ENCODE peak calls at places on chromosome 16, in four cellular contexts. E is K562, T is A549, Y is HepG2. D is an unnamed sample.

GRCh38 chr16:2745116-2745890 is 7.1 kb upstream of the SRRM2 start:
- DNase-seq in Y (no peak), E (no peak), T (no peak), D (no peak)

GRCh38 chr16:4945560-4946502 is 8.9 kb upstream of the PPL start:
- DNase-seq in E (no peak), Y (no peak), T (peak; percentile 74), D (no peak)

GRCh38 chr16:2175454-2175853 is 19.9 kb downstream of the TRAF7 start:
- DNase-seq in Y (no peak), E (no peak), T (no peak), D (no peak)

GRCh38 chr16:25988089-25988488 is 296.3 kb downstream of the HS3ST4 start:
- DNase-seq in Y (no peak), T (no peak), E (no peak), D (peak; percentile 19)

GRCh38 chr16:85970016-85970711 is 71.2 kb downstream of the IRF8 start:
- DNase-seq in Y (no peak), E (no peak), T (no peak), D (no peak)

GRCh38 chr16:84513111-84514065 is 8.9 kb upstream of the MEAK7 start:
- DNase-seq in E (no peak), T (no peak), Y (no peak), D (no peak)

GRCh38 chr16:10501016-10501607 is 79.3 kb downstream of the EMP2 start:
- DNase-seq in T (no peak), E (peak; percentile 53), Y (peak; percentile 50), D (no peak)

GRCh38 chr16:15038689-15039088 is 17.2 kb downstream of the NTAN1 start:
- DNase-seq in Y (no peak), T (no peak), E (no peak), D (no peak)

GRCh38 chr16:20327444-20328041 is at the start of gene GP2:
- DNase-seq in Y (peak; percentile 45), E (no peak), T (no peak), D (peak; percentile 25)

GRCh38 chr16:65781855-65782254 is 584.6 kb upstream of the CDH5 start:
- DNase-seq in T (no peak), Y (no peak), E (no peak), D (no peak)

GRCh38 chr16:13036600-13036999 is 135.2 kb downstream of the SHISA9 start:
- DNase-seq in Y (peak; percentile 43), T (peak; percentile 18), E (peak; percentile 33), D (peak; percentile 70)

GRCh38 chr16:86314402-86315025 is 195.8 kb upstream of the FOXF1 start:
- DNase-seq in E (no peak), Y (no peak), T (no peak), D (no peak)

GRCh38 chr16:87661561-87661960 is 59.3 kb downstream of the JPH3 start:
- DNase-seq in Y (peak; percentile 44), E (peak; percentile 74), T (peak; percentile 43), D (peak; percentile 82)

GRCh38 chr16:66935319-66936011 is at the start of gene CES2:
- DNase-seq in E (peak; percentile 58), Y (peak; percentile 84), T (no peak), D (no peak)

GRCh38 chr16:4915226-4915761 is 21.7 kb downstream of the PPL start:
- DNase-seq in T (no peak), E (no peak), Y (peak; percentile 31), D (no peak)

GRCh38 chr16:70738083-70738977 is 52.5 kb upstream of the MTSS2 start:
- DNase-seq in T (peak; percentile 83), Y (peak; percentile 79), E (peak; percentile 77), D (peak; percentile 73)

GRCh38 chr16:10589106-10589505 is 8.7 kb upstream of the EMP2 start:
- DNase-seq in T (no peak), E (no peak), Y (no peak), D (no peak)

GRCh38 chr16:87129771-87130170 is 187.4 kb downstream of the C16orf95 start:
- DNase-seq in E (no peak), Y (no peak), T (no peak), D (no peak)

GRCh38 chr16:53792161-53792951 is 88.4 kb downstream of the FTO start:
- DNase-seq in E (no peak), T (no peak), Y (no peak), D (no peak)

GRCh38 chr16:84278968-84279367 is 15.7 kb upstream of the WFDC1 start:
- DNase-seq in Y (no peak), E (no peak), T (no peak), D (no peak)

GRCh38 chr16:24580665-24581064 is 41.3 kb downstream of the RBBP6 start:
- DNase-seq in T (peak; percentile 33), E (no peak), Y (no peak), D (no peak)

GRCh38 chr16:66041907-66042306 is 324.6 kb upstream of the CDH5 start:
- DNase-seq in T (no peak), E (no peak), Y (no peak), D (no peak)

GRCh38 chr16:53848277-53848942 is 144.5 kb downstream of the FTO start:
- DNase-seq in Y (peak; percentile 31), T (no peak), E (no peak), D (no peak)

GRCh38 chr16:52469775-52470174 is 77.2 kb downstream of the TOX3 start:
- DNase-seq in Y (peak; percentile 38), T (peak; percentile 4), E (no peak), D (no peak)

GRCh38 chr16:66154801-66155200 is 211.7 kb upstream of the CDH5 start:
- DNase-seq in Y (no peak), E (no peak), T (no peak), D (no peak)

GRCh38 chr16:144797-145252 is 6.4 kb upstream of the NPRL3 start:
- DNase-seq in E (peak; percentile 48), T (no peak), Y (no peak), D (no peak)

GRCh38 chr16:2043980-2044451 is 3.6 kb downstream of the NTHL1 start:
- DNase-seq in T (no peak), E (no peak), Y (no peak), D (no peak)

GRCh38 chr16:842061-842476 is 41.5 kb upstream of the GNG13 start:
- DNase-seq in E (peak; percentile 64), T (no peak), Y (no peak), D (no peak)

GRCh38 chr16:67202426-67202825 is 3.5 kb downstream of the ELMO3 start:
- DNase-seq in T (no peak), E (no peak), Y (no peak), D (no peak)

GRCh38 chr16:84054271-84054670 is 11.7 kb upstream of the SLC38A8 start:
- DNase-seq in Y (no peak), T (no peak), E (no peak), D (no peak)

GRCh38 chr16:57029161-57030160 is 40.1 kb downstream of the NLRC5 start:
- DNase-seq in Y (no peak), E (no peak), T (no peak), D (no peak)

GRCh38 chr16:11155284-11155806 is 100.7 kb downstream of the SOCS1 start:
- DNase-seq in Y (no peak), E (peak; percentile 34), T (no peak), D (no peak)

DNA sequence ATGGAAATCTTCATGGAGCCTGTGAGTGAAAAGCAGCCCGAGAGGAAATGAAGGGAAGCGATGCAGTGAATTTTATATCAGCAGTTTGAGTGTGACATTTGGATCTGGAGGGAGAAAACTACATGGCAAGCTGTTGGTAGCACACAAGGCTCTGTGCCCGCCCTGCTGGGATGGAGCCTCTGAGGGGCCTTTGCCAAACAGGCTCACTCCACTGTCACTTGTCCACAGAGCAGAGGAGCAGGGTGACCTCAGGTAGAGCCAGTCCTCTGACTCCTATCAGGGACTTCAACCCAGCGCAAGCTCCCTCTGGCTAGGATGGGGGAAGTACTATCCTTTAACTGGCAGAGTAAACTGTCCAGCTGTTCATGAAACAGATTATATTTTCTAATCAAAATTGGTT is 28.0 kb upstream of the PMFBP1 start:
- DNase-seq in E (no peak), Y (no peak), T (no peak), D (no peak)
- TF ChIP-seq NR3C1 in E (no peak), Y (no peak), T (no peak), D (no peak)

DNA sequence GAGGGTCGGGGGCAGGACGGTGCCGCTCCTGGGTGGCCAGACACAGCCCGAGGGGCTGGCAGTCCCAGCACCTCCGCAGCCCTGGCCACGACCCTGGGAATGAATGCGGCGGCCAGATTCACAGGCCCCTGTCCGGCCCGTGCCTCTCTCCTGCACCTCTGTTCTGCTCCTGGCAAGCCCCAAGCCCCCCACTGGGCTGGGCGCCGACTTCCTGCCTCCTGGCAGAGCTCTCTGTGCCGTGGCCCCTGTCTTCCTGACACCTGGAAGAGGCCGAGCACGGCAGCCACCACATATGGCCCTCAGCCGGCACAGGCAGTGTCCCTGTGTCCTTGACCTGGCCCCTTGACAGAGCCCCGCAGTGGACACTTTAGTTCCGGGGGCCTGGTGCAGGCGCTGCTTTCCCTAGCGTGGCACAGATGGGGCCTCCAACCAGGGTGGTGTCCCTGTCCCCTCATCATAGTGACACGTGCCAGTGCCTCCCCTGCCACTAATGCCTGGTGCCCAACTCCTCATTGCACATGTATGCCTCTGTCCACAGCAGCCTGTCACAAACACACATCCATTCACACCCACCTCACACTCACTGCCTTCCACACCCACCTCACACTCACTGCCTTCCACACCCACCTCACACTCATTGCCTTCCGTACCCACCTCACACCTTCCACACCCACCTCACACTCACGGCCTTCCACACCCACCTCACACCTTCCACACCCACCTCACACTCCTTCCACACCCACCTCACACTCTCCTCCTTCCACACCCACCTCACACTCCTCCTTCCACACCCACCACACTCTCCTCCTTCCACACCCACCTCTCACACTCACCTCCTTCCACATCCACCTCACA is 110.6 kb upstream of the PLCG2 start:
- DNase-seq in E (no peak), T (no peak), Y (no peak), D (no peak)
- TF ChIP-seq NR3C1 in E (no peak), T (no peak), Y (no peak), D (no peak)

DNA sequence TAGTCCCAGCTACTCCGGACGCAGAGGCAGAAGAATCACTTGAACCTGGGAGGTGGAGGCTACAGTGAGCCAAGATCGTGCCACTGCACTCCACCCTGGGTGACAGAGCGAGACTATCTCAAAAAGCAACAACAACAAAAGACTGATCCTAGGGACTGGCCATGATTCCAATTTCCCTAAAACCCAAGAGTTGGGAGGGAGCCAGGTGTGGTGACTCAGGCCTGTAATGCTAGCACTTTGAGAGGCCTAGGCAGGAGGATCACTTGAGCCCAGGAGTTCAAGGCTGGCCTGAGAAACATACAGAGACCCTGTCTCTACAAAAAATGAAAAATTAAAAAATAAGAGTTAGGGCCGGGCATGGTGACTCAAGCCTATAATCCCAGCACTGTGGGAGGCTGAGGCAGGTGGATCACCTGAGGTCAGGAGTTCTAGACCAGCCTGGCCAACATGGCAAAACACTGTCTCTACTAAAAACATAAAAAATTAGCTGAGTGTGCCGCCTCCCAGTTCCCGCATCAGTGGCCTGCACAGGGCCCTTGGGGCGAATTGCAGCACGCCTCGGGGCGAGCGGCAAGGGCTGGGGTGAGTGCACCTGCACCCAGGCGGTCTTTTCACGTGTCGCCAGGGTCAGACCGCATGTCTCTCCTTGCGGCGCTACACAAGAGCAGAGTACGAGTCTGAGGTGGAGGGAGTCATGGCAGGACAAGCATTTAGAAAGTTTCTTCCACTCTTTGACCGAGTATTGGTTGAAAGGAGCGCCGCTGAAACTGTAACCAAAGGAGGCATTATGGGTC is 40.8 kb downstream of the CDH3 start:
- DNase-seq in E (no peak), Y (no peak), T (no peak), D (no peak)
- TF ChIP-seq NR3C1 in E (no peak), Y (no peak), T (no peak), D (no peak)

GRCh38 chr16:71919033-71919432 is 23.7 kb downstream of the IST1 start:
- DNase-seq in E (no peak), T (no peak), Y (no peak), D (no peak)

GRCh38 chr16:71915350-71915749 is 20.0 kb downstream of the IST1 start:
- DNase-seq in E (no peak), T (no peak), Y (no peak), D (no peak)

GRCh38 chr16:71920658-71921057 is 25.3 kb downstream of the IST1 start:
- DNase-seq in T (no peak), E (no peak), Y (no peak), D (no peak)

GRCh38 chr16:71916397-71916920 is 21.1 kb downstream of the IST1 start:
- DNase-seq in T (no peak), Y (no peak), E (no peak), D (no peak)

GRCh38 chr16:71917900-71918299 is 22.6 kb downstream of the IST1 start:
- DNase-seq in T (no peak), E (no peak), Y (no peak), D (no peak)
- TF ChIP-seq NR3C1 in T (no peak), E (no peak), Y (no peak), D (no peak)